ENCODE peak calls at places on chromosomes 13 and 19, in four cellular contexts. V is CD4-positive, alpha-beta T cell; L is mammary epithelial cell; K is MM.1S. G is an unnamed sample.

GRCh38 chr13:113938716-113939115 is 35.2 kb downstream of the C13orf46 start:
- DNase-seq in V (no peak), K (no peak), L (no peak), G (no peak)

GRCh38 chr19:39419003-39419402 is 6.5 kb downstream of the PLEKHG2 start:
- DNase-seq in V (no peak), L (no peak), K (no peak), G (no peak)

GRCh38 chr13:112133489-112134149 is 66.7 kb downstream of the SOX1 start:
- DNase-seq in L (no peak), V (no peak), K (no peak), G (no peak)

GRCh38 chr19:7595466-7596133 is at the start of gene CAMSAP3:
- DNase-seq in L (peak; percentile 38), V (no peak), K (peak; percentile 19), G (no peak)

GRCh38 chr13:27635256-27635655 is 13.6 kb downstream of the POLR1D start:
- DNase-seq in K (no peak), V (no peak), L (no peak), G (no peak)

GRCh38 chr13:77696006-77696862 is 1.3 kb upstream of the SLAIN1 start:
- DNase-seq in V (no peak), K (peak; percentile 14), L (no peak), G (no peak)

GRCh38 chr19:43643326-43643725 is 3.7 kb upstream of the CADM4 start:
- DNase-seq in V (no peak), L (no peak), K (no peak), G (no peak)

GRCh38 chr19:48717059-48717395 is 2.5 kb downstream of the MAMSTR start:
- DNase-seq in K (no peak), L (no peak), V (no peak), G (no peak)

GRCh38 chr19:55118401-55118991 is 1.1 kb upstream of the PPP1R12C start:
- DNase-seq in K (no peak), V (no peak), L (no peak), G (no peak)

GRCh38 chr13:79562557-79562956 is 81.6 kb downstream of the NDFIP2 start:
- DNase-seq in K (no peak), V (no peak), L (no peak), G (no peak)

GRCh38 chr19:3357362-3357730 is 9.0 kb upstream of the NFIC start:
- DNase-seq in K (no peak), L (no peak), V (no peak), G (no peak)

GRCh38 chr13:29721766-29722165 is 126.3 kb upstream of the SLC7A1 start:
- DNase-seq in L (no peak), K (no peak), V (no peak), G (no peak)

GRCh38 chr13:39655041-39655568 is 357 bp upstream of the COG6 start:
- DNase-seq in V (no peak), L (no peak), K (no peak), G (no peak)

GRCh38 chr13:33176526-33176925 is 109.0 kb downstream of the STARD13 start:
- DNase-seq in L (no peak), V (no peak), K (no peak), G (no peak)

GRCh38 chr19:28468701-28469459 is 744.1 kb downstream of the UQCRFS1 start:
- DNase-seq in L (no peak), V (no peak), K (peak; percentile 95), G (no peak)

GRCh38 chr19:33699754-33700407 is 78.1 kb downstream of the CHST8 start:
- DNase-seq in L (no peak), K (no peak), V (no peak), G (no peak)

GRCh38 chr13:27658569-27658968 is 36.9 kb downstream of the POLR1D start:
- DNase-seq in K (no peak), V (no peak), L (no peak), G (no peak)

GRCh38 chr13:40438999-40439797 is 227.2 kb downstream of the FOXO1 start:
- DNase-seq in K (no peak), V (no peak), L (peak; percentile 37), G (no peak)

GRCh38 chr13:66992183-66992582 is 238.0 kb downstream of the PCDH9 start:
- DNase-seq in V (no peak), K (no peak), L (peak; percentile 66), G (no peak)

GRCh38 chr13:106376411-106377112 is 158.9 kb downstream of the EFNB2 start:
- DNase-seq in L (peak; percentile 90), V (no peak), K (no peak), G (no peak)

GRCh38 chr13:40665754-40666057 is 735 bp downstream of the FOXO1 start:
- DNase-seq in V (peak; percentile 17), L (no peak), K (peak; percentile 23), G (no peak)

GRCh38 chr19:5036733-5037681 is 68.1 kb downstream of the KDM4B start:
- DNase-seq in K (no peak), L (peak; percentile 59), V (no peak), G (peak; percentile 92)

GRCh38 chr13:31060655-31061054 is 101.0 kb downstream of the HSPH1 start:
- DNase-seq in V (no peak), L (no peak), K (no peak), G (no peak)

GRCh38 chr13:111526922-111527321 is 206.5 kb downstream of the TEX29 start:
- DNase-seq in L (no peak), V (no peak), K (no peak), G (no peak)

GRCh38 chr19:34482380-34483250 is 1.1 kb downstream of the WTIP start:
- DNase-seq in K (no peak), V (no peak), L (peak; percentile 47), G (no peak)

GRCh38 chr19:3655402-3656072 is 28.9 kb upstream of the CACTIN start:
- DNase-seq in V (no peak), K (no peak), L (peak; percentile 12), G (peak; percentile 90)

GRCh38 chr19:6047256-6047655 is 63.0 kb downstream of the RFX2 start:
- DNase-seq in L (no peak), V (no peak), K (no peak), G (peak; percentile 82)

DNA sequence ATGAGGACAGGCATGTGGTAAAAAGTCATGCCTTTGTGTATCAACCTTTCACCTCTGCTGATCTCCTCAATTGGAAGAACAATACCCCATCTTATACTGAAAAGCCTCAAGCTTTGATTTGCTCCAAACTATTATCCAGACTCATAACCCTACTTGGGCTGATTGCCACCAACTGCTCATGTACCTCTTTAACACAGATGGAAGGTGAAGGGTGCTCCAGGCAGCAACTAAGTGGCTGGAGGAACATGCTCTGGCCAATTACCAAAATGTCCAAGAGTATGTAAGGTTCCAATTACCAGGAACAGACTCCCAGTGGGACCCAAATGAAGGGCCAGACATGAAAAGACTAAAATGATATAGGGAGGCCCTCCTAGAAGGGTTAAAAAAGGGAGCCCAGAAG is 78.3 kb downstream of the ZNF486 start:
- DNase-seq in K (no peak), L (no peak), V (no peak), G (no peak)
- TF ChIP-seq CTCF in K (no peak), L (no peak), V (no peak), G (no peak)

DNA sequence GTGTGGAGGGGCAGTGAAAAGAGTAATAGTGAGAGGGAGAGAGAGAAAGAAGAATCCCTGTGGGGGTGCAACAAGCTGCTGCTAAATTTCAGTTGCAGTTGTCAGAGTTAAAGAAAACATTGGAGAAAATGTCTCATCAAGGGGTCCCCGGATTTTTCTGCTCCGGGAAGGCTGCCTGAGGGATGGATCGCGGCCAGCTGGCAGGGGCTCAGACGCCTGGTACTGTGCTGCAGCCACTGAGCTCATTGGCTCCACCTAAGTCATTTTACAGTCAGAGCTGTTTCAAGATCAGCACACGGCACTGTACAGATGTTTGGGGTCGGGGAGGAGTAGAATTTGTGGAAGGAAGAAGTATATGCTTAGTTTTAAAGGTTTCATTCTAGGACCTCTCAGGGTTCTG is 106.2 kb downstream of the SHISA2 start:
- DNase-seq in V (no peak), L (no peak), K (no peak), G (no peak)
- TF ChIP-seq CTCF in V (no peak), L (no peak), K (no peak), G (no peak)

GRCh38 chr13:37068962-37069361 is 9.5 kb upstream of the SUPT20H start:
- DNase-seq in K (peak; percentile 7), L (no peak), V (no peak), G (no peak)
- TF ChIP-seq CTCF in K (peak; percentile 19), L (peak; percentile 31), V (no peak), G (peak; percentile 52)

GRCh38 chr13:50189450-50189849 is 174.2 kb downstream of the KCNRG start:
- DNase-seq in L (no peak), K (no peak), V (no peak), G (no peak)
- TF ChIP-seq CTCF in L (no peak), K (peak; percentile 13), V (no peak), G (no peak)

GRCh38 chr19:49915271-49915670 is 13.7 kb upstream of the ATF5 start:
- DNase-seq in K (no peak), V (no peak), L (no peak), G (no peak)
- TF ChIP-seq CTCF in K (peak; percentile 9), V (no peak), L (peak; percentile 22), G (no peak)

GRCh38 chr13:45817833-45818232 is 33.7 kb downstream of the SIAH3 start:
- DNase-seq in K (no peak), L (no peak), V (no peak), G (peak; percentile 42)
- TF ChIP-seq CTCF in K (no peak), L (peak; percentile 24), V (no peak), G (no peak)

GRCh38 chr19:10269333-10270179 is 1.4 kb upstream of the ICAM1 start:
- DNase-seq in L (peak; percentile 54), K (peak; percentile 74), V (peak; percentile 82), G (peak; percentile 96)
- TF ChIP-seq CTCF in L (peak; percentile 96), K (peak; percentile 90), V (peak; percentile 94), G (peak; percentile 96)

DNA sequence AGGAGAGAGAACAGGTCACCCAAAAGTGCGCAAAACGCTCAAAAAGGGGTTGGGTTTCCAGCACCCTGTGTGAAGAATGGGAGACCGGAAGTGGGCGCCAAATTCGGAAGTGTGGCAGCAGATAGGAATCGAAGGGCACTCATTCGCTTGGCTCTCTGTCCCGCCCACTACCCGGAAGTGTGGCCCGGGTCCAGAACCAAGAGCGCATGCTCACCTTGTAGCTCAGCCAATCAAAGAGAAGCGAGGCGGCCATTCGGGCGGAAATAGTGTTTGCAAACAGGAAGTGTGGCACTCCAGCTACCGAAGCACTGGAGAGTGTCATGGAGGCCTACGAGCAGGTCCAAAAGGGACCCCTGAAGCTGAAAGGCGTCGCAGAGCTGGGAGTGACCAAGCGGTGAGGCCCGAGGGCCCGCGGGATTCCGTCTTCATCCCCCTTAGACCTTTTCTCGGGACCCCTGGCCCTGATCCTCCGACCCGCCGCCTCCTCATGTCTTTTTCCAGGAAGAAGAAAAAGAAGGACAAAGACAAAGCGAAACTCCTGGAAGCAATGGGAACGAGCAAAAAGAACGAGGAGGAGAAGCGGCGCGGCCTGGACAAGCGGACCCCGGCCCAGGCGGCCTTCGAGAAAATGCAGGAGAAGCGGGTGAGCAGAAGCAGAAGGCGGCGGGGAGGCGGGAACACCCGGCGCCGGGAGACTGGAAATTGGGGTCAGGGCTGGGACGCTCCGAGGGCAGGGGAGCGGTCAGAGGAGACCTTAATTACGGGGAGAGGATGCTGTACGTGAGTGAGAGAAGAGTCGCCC is at the start of gene FAM32A:
- DNase-seq in K (peak; percentile 99), L (peak; percentile 99), V (peak; percentile 99), G (peak; percentile 99)
- TF ChIP-seq CTCF in K (no peak), L (peak; percentile 18), V (no peak), G (peak; percentile 32)